ENCODE peak calls at places on chromosome 20, in eight cellular contexts. One of them, this sample, is unnamed.

GRCh38 chr20:50356522-50356880 is 153.7 kb upstream of the PTPN1 start:
- DNase-seq in M059J: no peak
- DNase-seq in caudate nucleus: no peak
- DNase-seq in MCF 10A: no peak
- DNase-seq in nephron progenitor cell: no peak
- DNase-seq in T-helper 17 cell: no peak
- DNase-seq in HEK293T: no peak
- DNase-seq in heart left ventricle: peak; percentile 42
- DNase-seq in this sample: no peak

GRCh38 chr20:49384437-49385434 is 97.7 kb downstream of the KCNB1 start:
- DNase-seq in MCF 10A: peak; percentile 83
- DNase-seq in HEK293T: peak; percentile 79
- DNase-seq in nephron progenitor cell: peak; percentile 92
- DNase-seq in T-helper 17 cell: peak; percentile 26
- DNase-seq in caudate nucleus: peak; percentile 42
- DNase-seq in M059J: peak; percentile 63
- DNase-seq in heart left ventricle: peak; percentile 88
- DNase-seq in this sample: peak; percentile 12

GRCh38 chr20:8304124-8304800 is 172.2 kb downstream of the PLCB1 start:
- DNase-seq in MCF 10A: no peak
- DNase-seq in HEK293T: no peak
- DNase-seq in M059J: no peak
- DNase-seq in T-helper 17 cell: no peak
- DNase-seq in caudate nucleus: no peak
- DNase-seq in nephron progenitor cell: no peak
- DNase-seq in heart left ventricle: no peak
- DNase-seq in this sample: no peak

GRCh38 chr20:10498196-10498595 is 63.1 kb downstream of the SLX4IP start:
- DNase-seq in T-helper 17 cell: no peak
- DNase-seq in MCF 10A: no peak
- DNase-seq in nephron progenitor cell: no peak
- DNase-seq in heart left ventricle: no peak
- DNase-seq in HEK293T: no peak
- DNase-seq in caudate nucleus: no peak
- DNase-seq in M059J: peak; percentile 78
- DNase-seq in this sample: no peak

GRCh38 chr20:44702776-44703175 is 12.4 kb upstream of the CCN5 start:
- DNase-seq in HEK293T: no peak
- DNase-seq in T-helper 17 cell: no peak
- DNase-seq in MCF 10A: peak; percentile 34
- DNase-seq in nephron progenitor cell: peak; percentile 29
- DNase-seq in M059J: peak; percentile 98
- DNase-seq in caudate nucleus: peak; percentile 83
- DNase-seq in heart left ventricle: peak; percentile 90
- DNase-seq in this sample: no peak

GRCh38 chr20:50244352-50245149 is 53.9 kb downstream of the CEBPB start:
- DNase-seq in M059J: peak; percentile 57
- DNase-seq in nephron progenitor cell: no peak
- DNase-seq in HEK293T: no peak
- DNase-seq in heart left ventricle: no peak
- DNase-seq in caudate nucleus: no peak
- DNase-seq in MCF 10A: no peak
- DNase-seq in T-helper 17 cell: no peak
- DNase-seq in this sample: no peak

GRCh38 chr20:50630578-50631263 is 60.6 kb downstream of the RIPOR3 start:
- DNase-seq in M059J: no peak
- DNase-seq in MCF 10A: no peak
- DNase-seq in HEK293T: no peak
- DNase-seq in caudate nucleus: no peak
- DNase-seq in T-helper 17 cell: no peak
- DNase-seq in nephron progenitor cell: no peak
- DNase-seq in heart left ventricle: no peak
- DNase-seq in this sample: no peak

GRCh38 chr20:22582386-22582959 is 1.9 kb downstream of the FOXA2 start:
- DNase-seq in MCF 10A: no peak
- DNase-seq in heart left ventricle: no peak
- DNase-seq in nephron progenitor cell: no peak
- DNase-seq in HEK293T: no peak
- DNase-seq in T-helper 17 cell: no peak
- DNase-seq in M059J: no peak
- DNase-seq in caudate nucleus: no peak
- DNase-seq in this sample: no peak

GRCh38 chr20:39897781-39898466 is 791.1 kb downstream of the MAFB start:
- DNase-seq in nephron progenitor cell: no peak
- DNase-seq in caudate nucleus: no peak
- DNase-seq in M059J: peak; percentile 63
- DNase-seq in HEK293T: no peak
- DNase-seq in heart left ventricle: no peak
- DNase-seq in MCF 10A: no peak
- DNase-seq in T-helper 17 cell: no peak
- DNase-seq in this sample: no peak

GRCh38 chr20:36093025-36093803 is 61.3 kb upstream of the EPB41L1 start:
- DNase-seq in caudate nucleus: peak; percentile 82
- DNase-seq in HEK293T: no peak
- DNase-seq in T-helper 17 cell: no peak
- DNase-seq in MCF 10A: peak; percentile 15
- DNase-seq in nephron progenitor cell: peak; percentile 33
- DNase-seq in M059J: peak; percentile 51
- DNase-seq in heart left ventricle: peak; percentile 72
- DNase-seq in this sample: no peak

GRCh38 chr20:3924304-3925112 is 35.3 kb downstream of the PANK2 start:
- DNase-seq in nephron progenitor cell: no peak
- DNase-seq in MCF 10A: no peak
- DNase-seq in heart left ventricle: peak; percentile 80
- DNase-seq in T-helper 17 cell: no peak
- DNase-seq in M059J: no peak
- DNase-seq in caudate nucleus: no peak
- DNase-seq in HEK293T: no peak
- DNase-seq in this sample: no peak

GRCh38 chr20:35941620-35942019 is 12.7 kb downstream of the SCAND1 start:
- DNase-seq in heart left ventricle: no peak
- DNase-seq in MCF 10A: no peak
- DNase-seq in caudate nucleus: no peak
- DNase-seq in nephron progenitor cell: no peak
- DNase-seq in T-helper 17 cell: no peak
- DNase-seq in HEK293T: no peak
- DNase-seq in M059J: no peak
- DNase-seq in this sample: no peak

GRCh38 chr20:45340951-45341350 is 7.3 kb downstream of the SDC4 start:
- DNase-seq in heart left ventricle: no peak
- DNase-seq in MCF 10A: no peak
- DNase-seq in nephron progenitor cell: no peak
- DNase-seq in caudate nucleus: no peak
- DNase-seq in M059J: no peak
- DNase-seq in T-helper 17 cell: no peak
- DNase-seq in HEK293T: no peak
- DNase-seq in this sample: no peak

GRCh38 chr20:48331518-48332286 is 496.1 kb downstream of the PREX1 start:
- DNase-seq in heart left ventricle: no peak
- DNase-seq in T-helper 17 cell: no peak
- DNase-seq in nephron progenitor cell: no peak
- DNase-seq in caudate nucleus: no peak
- DNase-seq in HEK293T: no peak
- DNase-seq in MCF 10A: no peak
- DNase-seq in M059J: peak; percentile 36
- DNase-seq in this sample: no peak

This sample was measured in effector memory CD4-positive, alpha-beta T cell.